ENCODE peak calls at places on chromosomes 6 and 20, in nine cellular contexts. S is left lung; L is GM23338; N is CD4-positive, alpha-beta memory T cell; M is stomach; U is fibroblast of lung; V is heart right ventricle; R is sigmoid colon; P is right cardiac atrium. Z is an unnamed sample. For H3K27me3, the result is how much of the 10 kb centered on the place peaks cover.

GRCh38 chr20:19433371-19434316 is 221.2 kb downstream of the SLC24A3 start:
- DNase-seq in S (no peak), L (no peak), N (no peak), M (no peak), U (peak), V (no peak), R (no peak), P (no peak), Z (no peak)

GRCh38 chr20:45405566-45406259 is 2.4 kb upstream of the DBNDD2 start:
- DNase-seq in S (peak), L (peak), N (no peak), M (no peak), U (no peak), V (peak), R (peak), P (peak), Z (no peak)

GRCh38 chr20:63042448-63043071 is 35.8 kb upstream of the BHLHE23 start:
- DNase-seq in S (no peak), L (no peak), N (no peak), M (no peak), U (no peak), V (no peak), R (no peak), P (no peak), Z (no peak)

GRCh38 chr6:134240664-134241431 is 77.1 kb downstream of the SGK1 start:
- DNase-seq in S (peak), L (no peak), N (peak), M (peak), U (no peak), V (peak), R (peak), P (peak), Z (peak)

GRCh38 chr6:150004783-150005717 is 20.3 kb downstream of the RAET1L start:
- DNase-seq in S (peak), L (peak), N (peak), M (peak), U (peak), V (peak), R (peak), P (peak), Z (peak)

GRCh38 chr6:70108230-70108629 is 194.7 kb downstream of the COL9A1 start:
- DNase-seq in S (no peak), L (peak), N (peak), M (no peak), U (peak), V (no peak), R (no peak), P (no peak), Z (no peak)

GRCh38 chr6:113655761-113656160 is 201.4 kb upstream of the MARCKS start:
- DNase-seq in S (no peak), L (no peak), N (no peak), M (no peak), U (no peak), V (no peak), R (no peak), P (no peak), Z (no peak)

GRCh38 chr6:163668061-163668426 is 253.5 kb downstream of the QKI start:
- DNase-seq in S (no peak), L (no peak), N (no peak), M (no peak), U (no peak), V (no peak), R (no peak), P (no peak), Z (no peak)

GRCh38 chr20:53829086-53829703 is 235.6 kb upstream of the ZNF217 start:
- DNase-seq in S (no peak), L (no peak), N (no peak), M (no peak), U (peak), V (no peak), R (peak), P (no peak), Z (no peak)

GRCh38 chr6:14709066-14709670 is 536.7 kb upstream of the JARID2 start:
- DNase-seq in S (no peak), L (no peak), N (no peak), M (no peak), U (peak), V (no peak), R (no peak), P (no peak), Z (no peak)

GRCh38 chr6:14711056-14711703 is 534.7 kb upstream of the JARID2 start:
- DNase-seq in S (no peak), L (peak), N (peak), M (peak), U (peak), V (peak), R (no peak), P (no peak), Z (no peak)

GRCh38 chr6:14711704-14712397 is 534.0 kb upstream of the JARID2 start:
- DNase-seq in S (no peak), L (no peak), N (no peak), M (no peak), U (no peak), V (no peak), R (no peak), P (no peak), Z (no peak)

GRCh38 chr6:14709900-14710299 is 536.0 kb upstream of the JARID2 start:
- DNase-seq in S (no peak), L (no peak), N (no peak), M (no peak), U (no peak), V (no peak), R (no peak), P (no peak), Z (no peak)

DNA sequence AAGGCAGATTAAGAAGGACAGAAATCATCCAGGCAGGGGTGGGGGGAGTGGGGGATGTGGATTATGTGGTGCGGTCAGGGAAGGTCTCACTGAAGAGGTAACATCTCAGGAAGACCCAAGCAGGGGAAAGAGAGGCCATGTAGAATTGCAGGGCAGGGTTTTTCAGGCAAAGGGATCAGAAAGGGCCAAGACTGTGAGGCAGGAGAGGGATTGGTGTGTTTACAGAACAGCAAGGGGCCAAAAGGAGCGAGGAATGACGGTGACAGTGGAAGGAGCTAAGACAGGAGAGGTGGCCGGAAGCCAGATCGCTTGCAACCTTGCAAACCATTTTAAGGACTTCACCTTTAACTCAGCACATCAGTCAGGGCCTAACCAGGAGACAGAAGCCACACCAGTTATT is 535.4 kb upstream of the JARID2 start:
- DNase-seq in S (no peak), L (no peak), N (no peak), M (no peak), U (no peak), V (no peak), R (no peak), P (no peak), Z (no peak)
- H3K27ac ChIP-seq in S (peak), L (no peak), N (no peak), M (no peak), U (peak), V (no peak), R (no peak), P (no peak), Z (no peak)

GRCh38 chr6:303263-303662 is 11.0 kb downstream of the DUSP22 start:
- DNase-seq in S (no peak), L (no peak), N (no peak), M (no peak), U (no peak), V (no peak), R (no peak), P (no peak), Z (no peak)
- H3K27me3 ChIP-seq in S (under half), L (under half), N (under half), M (under half), U (under half), V (under half), R (under half), P (under half), Z (under half)

GRCh38 chr6:157990321-157991066 is 8.8 kb downstream of the SYNJ2 start:
- DNase-seq in S (no peak), L (no peak), N (peak), M (no peak), U (no peak), V (no peak), R (no peak), P (no peak), Z (no peak)

GRCh38 chr6:157995458-157995857 is 13.8 kb downstream of the SYNJ2 start:
- DNase-seq in S (peak), L (no peak), N (no peak), M (no peak), U (no peak), V (no peak), R (no peak), P (no peak), Z (no peak)

GRCh38 chr6:157994126-157994795 is 12.6 kb downstream of the SYNJ2 start:
- DNase-seq in S (no peak), L (no peak), N (no peak), M (no peak), U (no peak), V (no peak), R (peak), P (no peak), Z (no peak)

GRCh38 chr6:157991067-157991432 is 9.4 kb downstream of the SYNJ2 start:
- DNase-seq in S (no peak), L (no peak), N (no peak), M (no peak), U (no peak), V (no peak), R (no peak), P (no peak), Z (no peak)

GRCh38 chr6:157993076-157993475 is 11.4 kb downstream of the SYNJ2 start:
- DNase-seq in S (no peak), L (no peak), N (no peak), M (no peak), U (peak), V (no peak), R (no peak), P (no peak), Z (no peak)
- H3K27ac ChIP-seq in S (no peak), L (no peak), N (no peak), M (no peak), U (no peak), V (no peak), R (peak), P (no peak), Z (no peak)

GRCh38 chr6:5995705-5996686 is 10.7 kb downstream of the NRN1 start:
- DNase-seq in S (peak), L (peak), N (no peak), M (no peak), U (no peak), V (peak), R (peak), P (peak), Z (no peak)
- H3K27me3 ChIP-seq in S (half or more), L (half or more), N (half or more), M (half or more), U (half or more), V (half or more), R (half or more), P (under half), Z (half or more)

DNA sequence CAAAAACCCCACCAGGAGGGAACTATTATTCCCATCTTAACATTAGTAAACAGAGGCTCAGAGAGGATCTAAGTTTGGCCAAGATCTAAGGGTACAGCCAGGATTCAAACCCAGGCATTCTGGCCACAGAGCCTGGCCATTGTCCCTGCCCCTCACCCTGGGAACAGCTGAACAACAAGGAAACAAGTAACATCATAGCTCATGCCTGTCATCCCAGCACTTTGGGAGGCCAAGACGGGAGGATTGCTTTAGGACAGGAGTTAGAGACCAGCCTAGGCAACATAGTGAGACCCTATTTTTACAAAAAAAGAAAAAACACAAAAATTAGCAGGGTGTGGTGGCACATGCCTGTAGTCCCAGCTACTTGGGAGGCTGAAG is 27.6 kb downstream of the TOX2 start:
- DNase-seq in S (no peak), L (no peak), N (no peak), M (no peak), U (no peak), V (no peak), R (no peak), P (no peak), Z (no peak)
- H3K27ac ChIP-seq in S (peak), L (no peak), N (no peak), M (peak), U (peak), V (peak), R (peak), P (no peak), Z (no peak)